ENCODE peak calls at places on chromosomes 12 and 14, in nine cellular contexts. One of them, this sample, is unnamed.
A peak's percentile ranks its signal among the peaks of the same experiment; 100 is the strongest.

GRCh38 chr12:2052861-2053674 is at the start of gene CACNA1C:
- DNase-seq in A549: peak; percentile 30
- DNase-seq in neural crest cell: peak; percentile 46
- DNase-seq in NCI-H1092 treated with DMSO at 0.1 percent for 48 hours: peak; percentile 77
- DNase-seq in heart right ventricle: peak; percentile 71
- DNase-seq in esophagus squamous epithelium: no peak
- DNase-seq in fibroblast of lung: peak; percentile 64
- DNase-seq in T-helper 2 cell: no peak
- DNase-seq in stimulated activated CD4-positive, alpha-beta T cell treated with anti-CD3 and anti-CD28 coated beads, Interleukin-4, amount 100 ng/mL, for 48 hours: no peak
- DNase-seq in this sample: peak; percentile 44

GRCh38 chr12:104792570-104792969 is 165.5 kb downstream of the SLC41A2 start:
- DNase-seq in A549: peak; percentile 59
- DNase-seq in neural crest cell: no peak
- DNase-seq in NCI-H1092 treated with DMSO at 0.1 percent for 48 hours: no peak
- DNase-seq in heart right ventricle: no peak
- DNase-seq in esophagus squamous epithelium: no peak
- DNase-seq in fibroblast of lung: peak; percentile 95
- DNase-seq in T-helper 2 cell: no peak
- DNase-seq in stimulated activated CD4-positive, alpha-beta T cell treated with anti-CD3 and anti-CD28 coated beads, Interleukin-4, amount 100 ng/mL, for 48 hours: no peak
- DNase-seq in this sample: peak; percentile 94

GRCh38 chr12:53551889-53552291 is 44.6 kb upstream of the NPFF start:
- DNase-seq in A549: no peak
- DNase-seq in neural crest cell: no peak
- DNase-seq in NCI-H1092 treated with DMSO at 0.1 percent for 48 hours: no peak
- DNase-seq in heart right ventricle: no peak
- DNase-seq in esophagus squamous epithelium: no peak
- DNase-seq in fibroblast of lung: no peak
- DNase-seq in T-helper 2 cell: no peak
- DNase-seq in stimulated activated CD4-positive, alpha-beta T cell treated with anti-CD3 and anti-CD28 coated beads, Interleukin-4, amount 100 ng/mL, for 48 hours: no peak
- DNase-seq in this sample: peak; percentile 92

GRCh38 chr14:22966783-22967269 is 9.9 kb upstream of the HAUS4 start:
- DNase-seq in A549: no peak
- DNase-seq in neural crest cell: no peak
- DNase-seq in NCI-H1092 treated with DMSO at 0.1 percent for 48 hours: no peak
- DNase-seq in heart right ventricle: no peak
- DNase-seq in esophagus squamous epithelium: no peak
- DNase-seq in fibroblast of lung: no peak
- DNase-seq in T-helper 2 cell: no peak
- DNase-seq in stimulated activated CD4-positive, alpha-beta T cell treated with anti-CD3 and anti-CD28 coated beads, Interleukin-4, amount 100 ng/mL, for 48 hours: no peak
- DNase-seq in this sample: no peak

GRCh38 chr12:2110841-2111566 is 58.2 kb downstream of the CACNA1C start:
- DNase-seq in A549: no peak
- DNase-seq in neural crest cell: no peak
- DNase-seq in NCI-H1092 treated with DMSO at 0.1 percent for 48 hours: no peak
- DNase-seq in heart right ventricle: no peak
- DNase-seq in esophagus squamous epithelium: no peak
- DNase-seq in fibroblast of lung: no peak
- DNase-seq in T-helper 2 cell: no peak
- DNase-seq in stimulated activated CD4-positive, alpha-beta T cell treated with anti-CD3 and anti-CD28 coated beads, Interleukin-4, amount 100 ng/mL, for 48 hours: no peak
- DNase-seq in this sample: no peak

GRCh38 chr12:27243006-27243405 is 1.1 kb upstream of the STK38L start:
- DNase-seq in A549: no peak
- DNase-seq in neural crest cell: no peak
- DNase-seq in NCI-H1092 treated with DMSO at 0.1 percent for 48 hours: no peak
- DNase-seq in heart right ventricle: no peak
- DNase-seq in esophagus squamous epithelium: no peak
- DNase-seq in fibroblast of lung: no peak
- DNase-seq in T-helper 2 cell: no peak
- DNase-seq in stimulated activated CD4-positive, alpha-beta T cell treated with anti-CD3 and anti-CD28 coated beads, Interleukin-4, amount 100 ng/mL, for 48 hours: no peak
- DNase-seq in this sample: no peak

GRCh38 chr12:30784508-30784907 is 29.8 kb upstream of the CAPRIN2 start:
- DNase-seq in A549: no peak
- DNase-seq in neural crest cell: no peak
- DNase-seq in NCI-H1092 treated with DMSO at 0.1 percent for 48 hours: no peak
- DNase-seq in heart right ventricle: no peak
- DNase-seq in esophagus squamous epithelium: no peak
- DNase-seq in fibroblast of lung: no peak
- DNase-seq in T-helper 2 cell: no peak
- DNase-seq in stimulated activated CD4-positive, alpha-beta T cell treated with anti-CD3 and anti-CD28 coated beads, Interleukin-4, amount 100 ng/mL, for 48 hours: no peak
- DNase-seq in this sample: no peak

GRCh38 chr14:26621807-26622560 is 24.2 kb upstream of the NOVA1 start:
- DNase-seq in A549: no peak
- DNase-seq in neural crest cell: no peak
- DNase-seq in NCI-H1092 treated with DMSO at 0.1 percent for 48 hours: no peak
- DNase-seq in heart right ventricle: no peak
- DNase-seq in esophagus squamous epithelium: no peak
- DNase-seq in fibroblast of lung: peak; percentile 61
- DNase-seq in T-helper 2 cell: no peak
- DNase-seq in stimulated activated CD4-positive, alpha-beta T cell treated with anti-CD3 and anti-CD28 coated beads, Interleukin-4, amount 100 ng/mL, for 48 hours: no peak
- DNase-seq in this sample: no peak

GRCh38 chr14:89444044-89444443 is 27.0 kb upstream of the FOXN3 start:
- DNase-seq in A549: no peak
- DNase-seq in neural crest cell: no peak
- DNase-seq in NCI-H1092 treated with DMSO at 0.1 percent for 48 hours: no peak
- DNase-seq in heart right ventricle: no peak
- DNase-seq in esophagus squamous epithelium: no peak
- DNase-seq in fibroblast of lung: no peak
- DNase-seq in T-helper 2 cell: no peak
- DNase-seq in stimulated activated CD4-positive, alpha-beta T cell treated with anti-CD3 and anti-CD28 coated beads, Interleukin-4, amount 100 ng/mL, for 48 hours: no peak
- DNase-seq in this sample: no peak